ENCODE peak calls at places on chromosomes 2 and 18, in ten cellular contexts. Q is GM23338, P is endothelial cell of umbilical vein, G is MM.1S, M is HepG2, T is neural progenitor cell, H is PC-3, D is HCT116, Y is OCI-LY7, S is mammary epithelial cell. I is an unnamed sample.

GRCh38 chr18:45012286-45012685 is 331.6 kb downstream of the SETBP1 start:
- DNase-seq in Q (peak), P (no peak), G (no peak), M (no peak), T (no peak), H (no peak), D (no peak), Y (no peak), S (peak), I (no peak)

GRCh38 chr2:43758738-43759137 is 15.1 kb upstream of the DYNC2LI1 start:
- DNase-seq in Q (no peak), P (no peak), G (no peak), M (no peak), T (no peak), H (peak), D (no peak), Y (no peak), S (no peak), I (peak)

GRCh38 chr2:201235865-201236811 is 24.2 kb upstream of the CASP8 start:
- DNase-seq in Q (peak), P (peak), G (peak), M (peak), T (peak), H (peak), D (no peak), Y (peak), S (peak), I (peak)

GRCh38 chr2:237441605-237442004 is 27.6 kb upstream of the COL6A3 start:
- DNase-seq in Q (no peak), P (no peak), G (no peak), M (no peak), T (no peak), H (no peak), D (no peak), Y (no peak), S (no peak), I (peak)

GRCh38 chr18:42620585-42620984 is 494.9 kb downstream of the RIT2 start:
- DNase-seq in Q (no peak), P (no peak), G (no peak), M (no peak), T (no peak), H (no peak), D (no peak), Y (no peak), S (no peak), I (no peak)

GRCh38 chr2:3956344-3956743 is 253.0 kb downstream of the DCDC2C start:
- DNase-seq in Q (no peak), P (no peak), G (no peak), M (no peak), T (no peak), H (no peak), D (no peak), Y (no peak), S (no peak), I (no peak)

GRCh38 chr2:189613650-189614420 is 33.2 kb upstream of the SLC40A1 start:
- DNase-seq in Q (no peak), P (peak), G (peak), M (no peak), T (no peak), H (no peak), D (no peak), Y (no peak), S (peak), I (peak)

GRCh38 chr18:59488899-59489298 is 129.8 kb upstream of the LMAN1 start:
- DNase-seq in Q (no peak), P (no peak), G (no peak), M (no peak), T (no peak), H (no peak), D (no peak), Y (peak), S (no peak), I (no peak)

GRCh38 chr18:29160123-29160522 is 983.2 kb upstream of the CDH2 start:
- DNase-seq in Q (peak), P (peak), G (no peak), M (no peak), T (no peak), H (peak), D (no peak), Y (no peak), S (no peak), I (no peak)

GRCh38 chr18:77899972-77900754 is 650.5 kb downstream of the GALR1 start:
- DNase-seq in Q (peak), P (no peak), G (peak), M (no peak), T (peak), H (peak), D (no peak), Y (no peak), S (peak), I (peak)

GRCh38 chr2:3022841-3023372 is 354.7 kb downstream of the EIPR1 start:
- DNase-seq in Q (no peak), P (no peak), G (no peak), M (no peak), T (no peak), H (no peak), D (no peak), Y (no peak), S (no peak), I (no peak)

GRCh38 chr2:60948926-60949579 is 67.7 kb downstream of the REL start:
- DNase-seq in Q (no peak), P (no peak), G (no peak), M (no peak), T (no peak), H (peak), D (peak), Y (no peak), S (peak), I (peak)

GRCh38 chr2:159615936-159616733 is at the start of gene BAZ2B:
- DNase-seq in Q (peak), P (peak), G (peak), M (peak), T (peak), H (peak), D (peak), Y (no peak), S (peak), I (peak)

GRCh38 chr2:28635251-28635650 is 116.4 kb upstream of the PPP1CB start:
- DNase-seq in Q (no peak), P (peak), G (no peak), M (no peak), T (no peak), H (no peak), D (no peak), Y (no peak), S (no peak), I (peak)

GRCh38 chr2:150174396-150174795 is 313.1 kb downstream of the RND3 start:
- DNase-seq in Q (no peak), P (no peak), G (no peak), M (no peak), T (no peak), H (peak), D (no peak), Y (no peak), S (no peak), I (no peak)

GRCh38 chr2:237571551-237571950 is 5.2 kb downstream of the PRLH start:
- DNase-seq in Q (no peak), P (no peak), G (no peak), M (no peak), T (no peak), H (no peak), D (no peak), Y (no peak), S (no peak), I (no peak)

GRCh38 chr18:13004316-13004879 is 13.2 kb downstream of the CEP192 start:
- DNase-seq in Q (no peak), P (no peak), G (no peak), M (no peak), T (no peak), H (no peak), D (no peak), Y (no peak), S (no peak), I (no peak)

GRCh38 chr2:160029270-160029628 is 33.2 kb downstream of the PLA2R1 start:
- DNase-seq in Q (no peak), P (no peak), G (no peak), M (no peak), T (no peak), H (no peak), D (no peak), Y (no peak), S (no peak), I (no peak)

GRCh38 chr2:199042660-199043379 is 414.9 kb downstream of the SATB2 start:
- DNase-seq in Q (no peak), P (no peak), G (no peak), M (no peak), T (no peak), H (no peak), D (no peak), Y (no peak), S (no peak), I (no peak)

GRCh38 chr18:48294894-48295585 is 114.1 kb downstream of the ZBTB7C start:
- DNase-seq in Q (peak), P (no peak), G (no peak), M (no peak), T (no peak), H (no peak), D (no peak), Y (no peak), S (no peak), I (no peak)

GRCh38 chr2:215681799-215682594 is 246.1 kb upstream of the FN1 start:
- DNase-seq in Q (no peak), P (no peak), G (no peak), M (no peak), T (no peak), H (no peak), D (no peak), Y (no peak), S (no peak), I (no peak)

GRCh38 chr2:215677466-215677865 is 241.6 kb upstream of the FN1 start:
- DNase-seq in Q (no peak), P (no peak), G (no peak), M (no peak), T (no peak), H (no peak), D (no peak), Y (no peak), S (no peak), I (peak)

GRCh38 chr2:215678094-215678493 is 242.2 kb upstream of the FN1 start:
- DNase-seq in Q (no peak), P (no peak), G (no peak), M (no peak), T (no peak), H (no peak), D (no peak), Y (no peak), S (no peak), I (no peak)

GRCh38 chr2:215683295-215683694 is 247.4 kb upstream of the FN1 start:
- DNase-seq in Q (no peak), P (no peak), G (no peak), M (no peak), T (no peak), H (no peak), D (no peak), Y (no peak), S (no peak), I (no peak)

GRCh38 chr2:215680605-215681598 is 245.0 kb upstream of the FN1 start:
- DNase-seq in Q (no peak), P (no peak), G (peak), M (peak), T (no peak), H (peak), D (no peak), Y (no peak), S (peak), I (peak)
- H2AFZ ChIP-seq in Q (peak), P (no peak), G (peak), M (peak), T (peak), H (peak), D (no peak), Y (no peak), S (peak), I (peak)

DNA sequence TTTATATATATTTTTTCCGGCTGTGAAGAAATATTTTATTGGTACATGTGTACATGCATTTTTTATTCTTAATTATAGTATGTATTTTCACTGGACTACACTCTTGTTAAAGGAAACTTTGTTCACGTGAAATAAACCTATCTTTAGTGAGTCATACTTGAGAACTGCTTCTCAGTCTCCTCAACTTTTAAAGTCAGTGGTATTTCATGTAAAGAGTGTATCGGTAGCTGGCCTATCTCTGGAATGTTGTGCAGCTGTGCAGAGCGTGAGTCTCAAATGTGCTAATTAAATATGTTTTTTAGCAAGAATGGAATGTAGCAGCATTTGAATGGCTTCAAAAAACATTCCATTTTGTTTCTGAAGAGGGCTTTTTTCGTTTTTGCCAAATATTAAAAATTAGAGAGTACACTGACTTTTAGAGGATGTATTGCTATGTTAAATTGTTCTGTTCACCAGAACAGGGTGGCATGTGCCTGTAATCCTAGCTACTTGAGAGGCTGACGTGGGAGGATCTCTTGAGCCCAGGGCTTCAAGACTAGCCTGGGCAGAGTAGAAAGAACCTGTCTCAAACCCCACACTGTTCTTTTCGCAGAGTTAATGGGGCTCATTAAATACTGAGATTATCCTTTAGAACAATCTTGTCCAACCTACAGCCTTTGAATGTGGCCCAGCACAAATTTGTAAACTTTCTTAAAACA is 14.3 kb downstream of the SPTBN1 start:
- DNase-seq in Q (no peak), P (peak), G (no peak), M (no peak), T (no peak), H (no peak), D (no peak), Y (no peak), S (no peak), I (peak)
- TF ChIP-seq CTCF in Q (no peak), P (no peak), G (no peak), M (no peak), T (no peak), H (no peak), D (no peak), Y (no peak), S (no peak), I (no peak)

DNA sequence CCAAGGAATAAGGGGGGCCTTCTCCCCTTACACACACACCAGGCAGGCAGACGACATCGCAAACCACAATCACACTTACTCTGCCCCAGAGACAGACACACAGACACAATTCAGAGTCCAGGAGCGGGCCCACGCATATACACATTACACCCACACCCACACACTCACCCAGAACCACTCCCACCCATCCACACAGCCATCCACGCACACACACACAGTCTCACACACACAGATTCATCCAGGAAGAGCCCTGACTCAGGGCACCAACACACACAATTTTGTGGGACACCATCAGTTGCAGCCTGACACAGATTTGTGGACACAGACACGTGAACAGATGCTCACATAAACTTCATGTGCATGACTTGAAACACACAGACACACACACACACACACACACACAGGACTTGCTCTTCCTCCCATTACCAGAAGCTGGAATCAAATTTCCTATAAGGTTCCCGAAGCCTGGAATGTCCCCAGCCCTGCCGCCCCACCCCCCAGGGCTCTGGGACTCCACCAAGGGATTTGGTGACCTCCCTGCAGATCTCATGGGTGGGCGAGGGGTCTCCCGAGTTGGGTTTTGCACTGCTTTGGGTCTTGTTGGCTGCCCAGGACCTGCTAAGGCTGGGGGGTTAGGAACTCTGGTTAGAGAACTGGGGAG is 23.5 kb downstream of the TNS1 start:
- DNase-seq in Q (peak), P (peak), G (no peak), M (no peak), T (peak), H (no peak), D (no peak), Y (no peak), S (no peak), I (peak)
- H3K4me3 ChIP-seq in Q (peak), P (peak), G (no peak), M (peak), T (peak), H (peak), D (no peak), Y (no peak), S (no peak), I (peak)

DNA sequence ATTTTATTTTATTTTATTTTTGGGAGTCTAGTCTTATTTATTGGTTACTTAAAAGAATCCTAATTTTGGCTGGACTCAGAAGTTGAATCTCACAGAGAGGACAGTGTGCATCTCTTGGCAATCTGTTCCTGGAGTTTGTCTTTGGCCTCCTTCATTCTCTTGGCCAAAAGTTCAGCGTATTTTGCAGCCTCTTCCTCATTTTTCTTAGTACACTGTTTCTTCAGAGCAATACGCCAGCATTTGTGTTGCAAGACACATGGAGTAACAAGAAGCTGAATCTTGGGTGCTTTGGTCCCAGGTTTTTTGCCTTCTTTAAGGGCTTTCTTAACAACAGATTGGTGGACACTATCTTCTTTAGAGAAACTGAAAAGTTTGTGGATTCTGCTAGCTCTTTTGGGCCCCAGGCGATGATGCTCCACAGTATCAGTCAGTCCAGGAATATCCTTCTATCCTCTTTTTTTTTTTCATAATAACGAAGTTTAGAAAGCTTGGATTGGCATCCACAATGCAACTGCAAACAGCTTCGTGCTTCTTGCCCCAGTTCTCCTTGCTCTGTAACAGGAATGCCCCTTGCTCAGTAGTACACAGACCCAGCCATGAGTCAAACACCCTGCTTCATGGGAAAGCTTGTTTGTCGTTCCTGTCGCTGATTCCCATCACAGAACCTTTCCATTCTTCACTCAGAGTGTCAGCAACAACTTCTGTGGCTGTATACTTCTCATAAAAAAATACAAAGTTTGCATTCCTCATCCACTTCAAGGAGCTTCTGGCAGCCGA is 34.8 kb upstream of the RFX8 start:
- DNase-seq in Q (no peak), P (no peak), G (no peak), M (no peak), T (no peak), H (no peak), D (no peak), Y (no peak), S (no peak), I (no peak)
- H2AFZ ChIP-seq in Q (peak), P (no peak), G (no peak), M (no peak), T (no peak), H (no peak), D (no peak), Y (no peak), S (peak), I (no peak)

GRCh38 chr2:108414256-108414876 is 34.6 kb upstream of the GCC2 start:
- DNase-seq in Q (no peak), P (no peak), G (no peak), M (peak), T (no peak), H (peak), D (no peak), Y (no peak), S (no peak), I (no peak)
- TF ChIP-seq CTCF in Q (no peak), P (no peak), G (no peak), M (no peak), T (no peak), H (no peak), D (no peak), Y (no peak), S (no peak), I (no peak)

GRCh38 chr2:105738658-105739051 is 6.1 kb upstream of the NCK2 start:
- DNase-seq in Q (no peak), P (no peak), G (no peak), M (no peak), T (no peak), H (no peak), D (no peak), Y (peak), S (no peak), I (no peak)
- H3K4me3 ChIP-seq in Q (no peak), P (no peak), G (no peak), M (no peak), T (no peak), H (no peak), D (no peak), Y (no peak), S (no peak), I (no peak)

DNA sequence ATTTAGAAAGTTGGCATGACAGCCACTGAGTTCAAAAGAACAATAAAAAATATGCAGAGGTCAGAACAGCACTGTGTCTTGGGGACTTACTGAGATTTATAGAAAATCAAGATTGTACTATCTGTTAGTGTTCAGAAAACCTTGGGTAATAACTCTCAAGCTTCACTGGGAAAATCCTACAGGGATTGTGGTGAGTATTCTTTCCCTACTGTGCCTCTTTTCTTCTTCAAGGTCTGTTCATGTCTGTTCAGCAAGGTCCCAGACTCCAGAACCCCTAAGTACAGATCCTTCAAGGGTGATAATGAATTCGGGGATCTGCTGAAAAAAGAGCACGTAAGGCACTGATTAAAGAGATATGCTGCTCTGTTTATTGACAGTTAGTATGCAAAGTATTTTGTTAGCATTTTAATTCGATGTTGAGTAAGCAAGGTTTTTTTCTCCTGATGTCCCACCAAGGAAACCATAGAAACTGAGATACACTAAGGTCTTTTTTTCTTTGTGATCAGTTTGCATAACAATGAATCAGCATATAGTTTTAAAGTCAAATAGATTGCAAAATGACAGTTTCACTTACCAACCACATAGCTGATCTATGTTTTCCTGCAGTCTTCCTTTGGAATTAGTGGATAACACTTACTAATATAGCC is 249.8 kb downstream of the DSEL start:
- DNase-seq in Q (peak), P (peak), G (no peak), M (no peak), T (no peak), H (peak), D (no peak), Y (no peak), S (peak), I (peak)
- H2AFZ ChIP-seq in Q (no peak), P (peak), G (no peak), M (no peak), T (no peak), H (peak), D (no peak), Y (no peak), S (peak), I (peak)